ENCODE peak calls at places on chromosome 12, in four cellular contexts. X, W, M and Q are unnamed samples.

GRCh38 chr12:21354641-21355040 is 18.1 kb upstream of the IAPP start:
- DNase-seq in X (no peak), W (no peak), M (no peak), Q (no peak)

GRCh38 chr12:50013361-50014147 is 11.7 kb downstream of the RACGAP1 start:
- DNase-seq in X (no peak), W (no peak), M (no peak), Q (no peak)

GRCh38 chr12:754238-754816 is 1.9 kb downstream of the WNK1 start:
- DNase-seq in X (no peak), W (no peak), M (no peak), Q (no peak)

GRCh38 chr12:101841069-101841468 is 10.3 kb upstream of the GNPTAB start:
- DNase-seq in X (no peak), W (no peak), M (no peak), Q (no peak)

GRCh38 chr12:104686196-104686595 is 229.4 kb downstream of the CHST11 start:
- DNase-seq in X (no peak), W (no peak), M (no peak), Q (no peak)

GRCh38 chr12:132582058-132582420 is 28.3 kb downstream of the LRCOL1 start:
- DNase-seq in X (no peak), W (no peak), M (no peak), Q (peak; percentile 61)

GRCh38 chr12:124453419-124454351 is 113.7 kb downstream of the NCOR2 start:
- DNase-seq in X (no peak), W (no peak), M (peak; percentile 72), Q (no peak)

GRCh38 chr12:47778842-47779241 is 5.8 kb downstream of the SLC48A1 start:
- DNase-seq in X (no peak), W (no peak), M (no peak), Q (peak; percentile 46)

GRCh38 chr12:96132819-96133218 is 61.4 kb upstream of the ELK3 start:
- DNase-seq in X (peak; percentile 38), W (no peak), M (no peak), Q (no peak)

GRCh38 chr12:12612403-12612802 is 727 bp downstream of the CREBL2 start:
- DNase-seq in X (peak; percentile 82), W (no peak), M (no peak), Q (no peak)

GRCh38 chr12:63400746-63401145 is 249.7 kb upstream of the AVPR1A start:
- DNase-seq in X (peak; percentile 45), W (no peak), M (no peak), Q (no peak)

GRCh38 chr12:65099182-65099581 is 21.9 kb downstream of the WIF1 start:
- DNase-seq in X (no peak), W (no peak), M (no peak), Q (no peak)

GRCh38 chr12:115222220-115222619 is 538.2 kb upstream of the TBX3 start:
- DNase-seq in X (peak; percentile 28), W (no peak), M (no peak), Q (no peak)

GRCh38 chr12:98744692-98745091 is 99.6 kb downstream of the APAF1 start:
- DNase-seq in X (no peak), W (no peak), M (no peak), Q (no peak)

GRCh38 chr12:65878540-65878939 is 54.3 kb downstream of the HMGA2 start:
- DNase-seq in X (no peak), W (no peak), M (no peak), Q (peak; percentile 40)

GRCh38 chr12:108896331-108896730 is 16.4 kb downstream of the DAO start:
- DNase-seq in X (no peak), W (no peak), M (no peak), Q (no peak)

GRCh38 chr12:39427360-39427808 is 15.5 kb downstream of the KIF21A start:
- DNase-seq in X (peak; percentile 78), W (no peak), M (no peak), Q (no peak)

GRCh38 chr12:84550518-84550917 is 362.1 kb downstream of the SLC6A15 start:
- DNase-seq in X (no peak), W (no peak), M (no peak), Q (no peak)

GRCh38 chr12:114958538-114958937 is 274.6 kb upstream of the TBX3 start:
- DNase-seq in X (no peak), W (no peak), M (no peak), Q (no peak)

GRCh38 chr12:20350495-20350894 is 17.8 kb upstream of the PDE3A start:
- DNase-seq in X (no peak), W (no peak), M (no peak), Q (no peak)

GRCh38 chr12:80877706-80878384 is 59.9 kb downstream of the LIN7A start:
- DNase-seq in X (no peak), W (no peak), M (no peak), Q (no peak)
- TF ChIP-seq NR2C2 in X (no peak), W (no peak), M (no peak), Q (no peak)

GRCh38 chr12:117363953-117364486 is 2.6 kb upstream of the NOS1 start:
- DNase-seq in X (no peak), W (no peak), M (no peak), Q (no peak)
- TF ChIP-seq ETV6 in X (no peak), W (no peak), M (no peak), Q (no peak)

DNA sequence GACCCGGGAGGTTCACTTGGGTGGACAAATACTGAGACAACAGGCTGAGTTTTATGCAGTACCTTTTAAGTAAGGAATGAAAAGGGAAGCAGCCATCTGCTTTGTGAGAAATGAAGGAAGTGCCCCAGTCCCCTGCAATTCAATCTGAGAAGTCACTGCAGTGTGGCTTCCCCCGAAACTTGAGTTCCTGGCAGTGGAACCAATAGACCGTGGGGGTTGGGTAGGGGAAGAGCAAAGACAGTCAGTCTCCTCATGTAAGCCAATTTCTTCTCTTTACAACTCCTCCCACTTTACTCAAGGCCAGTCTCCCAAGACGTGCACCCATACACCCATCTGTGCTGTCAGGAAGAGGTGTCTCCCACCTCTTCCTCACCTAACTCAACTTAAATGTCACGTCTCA is 206.5 kb downstream of the BCAT1 start:
- DNase-seq in X (no peak), W (no peak), M (peak; percentile 45), Q (no peak)
- TF ChIP-seq USF2 in X (no peak), W (no peak), M (no peak), Q (no peak)

GRCh38 chr12:105892362-105892910 is 246.3 kb downstream of the NUAK1 start:
- DNase-seq in X (no peak), W (no peak), M (no peak), Q (no peak)

GRCh38 chr12:105899589-105899988 is 239.2 kb downstream of the NUAK1 start:
- DNase-seq in X (no peak), W (no peak), M (peak; percentile 12), Q (no peak)

GRCh38 chr12:105897311-105897725 is 241.4 kb downstream of the NUAK1 start:
- DNase-seq in X (no peak), W (no peak), M (no peak), Q (peak; percentile 41)
- TF ChIP-seq NR2C2 in X (no peak), W (no peak), M (no peak), Q (no peak)

GRCh38 chr12:130041983-130042812 is 120.1 kb upstream of the FZD10 start:
- DNase-seq in X (no peak), W (peak; percentile 64), M (no peak), Q (peak; percentile 68)
- TF ChIP-seq ETV6 in X (no peak), W (no peak), M (no peak), Q (no peak)

DNA sequence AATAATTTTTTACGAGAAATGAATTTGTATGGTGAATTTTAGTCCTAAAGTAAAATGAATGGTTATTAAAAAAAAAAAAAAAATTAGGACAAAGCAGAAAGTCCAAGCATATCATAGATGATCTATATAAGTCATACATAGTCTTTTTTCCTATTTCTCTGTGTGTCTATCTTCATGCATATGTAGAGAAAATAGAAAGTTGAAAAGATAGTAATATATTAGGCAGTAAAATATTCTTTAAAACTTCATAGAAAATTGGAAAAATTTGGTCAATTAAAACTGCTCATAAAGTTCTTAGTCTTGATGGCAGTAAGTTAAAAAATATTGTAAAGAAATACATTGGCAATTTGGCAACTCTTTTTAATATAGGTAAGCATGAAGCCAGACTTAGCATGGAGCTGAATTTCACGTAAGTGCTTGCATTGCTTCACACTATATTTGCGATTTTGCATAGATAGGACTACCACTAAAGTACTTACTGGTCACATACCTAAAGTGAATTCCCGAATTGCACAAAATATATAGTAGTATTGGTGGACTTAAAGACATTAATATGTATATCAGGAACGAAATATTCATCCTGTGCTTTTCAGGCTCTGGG is 303.8 kb downstream of the IPO8 start:
- DNase-seq in X (no peak), W (no peak), M (no peak), Q (no peak)
- TF ChIP-seq USF2 in X (no peak), W (no peak), M (no peak), Q (no peak)

DNA sequence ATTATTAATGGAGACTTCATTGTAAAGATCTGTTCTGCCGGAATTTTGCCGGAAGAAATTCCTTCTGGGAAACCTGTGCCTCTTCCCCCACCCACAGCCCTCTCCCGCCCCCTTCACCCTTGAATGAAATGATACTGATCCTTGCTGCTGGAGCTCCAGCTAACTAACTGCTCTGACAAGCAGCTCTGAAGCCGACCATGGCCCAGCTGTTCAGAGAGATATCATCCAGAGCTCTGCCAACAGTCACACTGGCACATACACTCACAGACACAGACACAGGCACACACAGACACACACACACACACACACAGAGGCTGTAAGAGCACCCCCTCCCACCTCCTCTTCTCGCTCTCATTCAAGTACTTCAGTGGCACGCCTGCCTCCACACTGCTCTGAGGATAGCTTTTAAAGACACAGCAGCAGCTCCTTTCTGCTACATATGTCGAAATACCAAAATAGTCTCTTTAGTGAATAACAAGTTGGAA is 88.6 kb downstream of the R3HDM2 start:
- DNase-seq in X (no peak), W (no peak), M (no peak), Q (peak; percentile 34)
- TF ChIP-seq NR2C2 in X (no peak), W (no peak), M (no peak), Q (no peak)

GRCh38 chr12:121525411-121525810 is 55.4 kb downstream of the KDM2B start:
- DNase-seq in X (no peak), W (no peak), M (no peak), Q (no peak)

GRCh38 chr12:121520586-121521086 is 60.2 kb downstream of the KDM2B start:
- DNase-seq in X (no peak), W (peak; percentile 50), M (no peak), Q (no peak)

GRCh38 chr12:121524196-121524930 is 56.5 kb downstream of the KDM2B start:
- DNase-seq in X (no peak), W (no peak), M (no peak), Q (no peak)

GRCh38 chr12:121523741-121524140 is 57.1 kb downstream of the KDM2B start:
- DNase-seq in X (no peak), W (no peak), M (no peak), Q (no peak)

GRCh38 chr12:121522962-121523361 is 57.9 kb downstream of the KDM2B start:
- DNase-seq in X (no peak), W (no peak), M (peak; percentile 69), Q (no peak)
- TF ChIP-seq ETV6 in X (no peak), W (no peak), M (no peak), Q (no peak)

GRCh38 chr12:112906712-112907414 is at the start of gene OAS1:
- DNase-seq in X (peak; percentile 72), W (no peak), M (peak; percentile 89), Q (no peak)
- TF ChIP-seq USF2 in X (no peak), W (no peak), M (no peak), Q (no peak)

GRCh38 chr12:27057543-27057942 is 24.8 kb downstream of the C12orf71 start:
- DNase-seq in X (no peak), W (no peak), M (no peak), Q (no peak)
- TF ChIP-seq NR2C2 in X (no peak), W (no peak), M (no peak), Q (no peak)